ENCODE peak calls at places on chromosomes 3 and 15, in five cellular contexts. One of them, this sample, is unnamed.

GRCh38 chr3:126380011-126380768 is 14.5 kb upstream of the CFAP100 start:
- DNase-seq in activated CD8-positive, alpha-beta memory T cell treated with anti-CD3 and anti-CD28 coated beads for 24 hours: no peak
- DNase-seq in NAMALWA: no peak
- DNase-seq in substantia nigra: no peak
- DNase-seq in GOT3: no peak
- DNase-seq in this sample: no peak

GRCh38 chr3:126996905-126997304 is 14.0 kb downstream of the PLXNA1 start:
- DNase-seq in substantia nigra: no peak
- DNase-seq in activated CD8-positive, alpha-beta memory T cell treated with anti-CD3 and anti-CD28 coated beads for 24 hours: no peak
- DNase-seq in GOT3: no peak
- DNase-seq in NAMALWA: no peak
- DNase-seq in this sample: no peak

GRCh38 chr15:37099321-37100108 is 834 bp downstream of the MEIS2 start:
- DNase-seq in NAMALWA: peak
- DNase-seq in substantia nigra: no peak
- DNase-seq in GOT3: no peak
- DNase-seq in activated CD8-positive, alpha-beta memory T cell treated with anti-CD3 and anti-CD28 coated beads for 24 hours: no peak
- DNase-seq in this sample: no peak

GRCh38 chr3:99128740-99129505 is 227.4 kb upstream of the DCBLD2 start:
- DNase-seq in GOT3: no peak
- DNase-seq in activated CD8-positive, alpha-beta memory T cell treated with anti-CD3 and anti-CD28 coated beads for 24 hours: no peak
- DNase-seq in substantia nigra: no peak
- DNase-seq in NAMALWA: no peak
- DNase-seq in this sample: no peak

GRCh38 chr3:96813820-96814580 is 394 bp upstream of the EPHA6 start:
- DNase-seq in activated CD8-positive, alpha-beta memory T cell treated with anti-CD3 and anti-CD28 coated beads for 24 hours: peak
- DNase-seq in NAMALWA: no peak
- DNase-seq in substantia nigra: peak
- DNase-seq in GOT3: no peak
- DNase-seq in this sample: peak

GRCh38 chr15:44882499-44882968 is 74.0 kb upstream of the TERB2 start:
- DNase-seq in substantia nigra: no peak
- DNase-seq in GOT3: no peak
- DNase-seq in activated CD8-positive, alpha-beta memory T cell treated with anti-CD3 and anti-CD28 coated beads for 24 hours: no peak
- DNase-seq in NAMALWA: no peak
- DNase-seq in this sample: no peak

GRCh38 chr3:44883213-44883955 is 9.0 kb downstream of the TGM4 start:
- DNase-seq in activated CD8-positive, alpha-beta memory T cell treated with anti-CD3 and anti-CD28 coated beads for 24 hours: no peak
- DNase-seq in substantia nigra: no peak
- DNase-seq in GOT3: no peak
- DNase-seq in NAMALWA: no peak
- DNase-seq in this sample: no peak

GRCh38 chr3:51700403-51700802 is 6.5 kb upstream of the GRM2 start:
- DNase-seq in NAMALWA: no peak
- DNase-seq in substantia nigra: no peak
- DNase-seq in GOT3: no peak
- DNase-seq in activated CD8-positive, alpha-beta memory T cell treated with anti-CD3 and anti-CD28 coated beads for 24 hours: no peak
- DNase-seq in this sample: no peak

GRCh38 chr15:90063733-90064247 is 38.5 kb downstream of the IDH2 start:
- DNase-seq in substantia nigra: peak
- DNase-seq in GOT3: no peak
- DNase-seq in activated CD8-positive, alpha-beta memory T cell treated with anti-CD3 and anti-CD28 coated beads for 24 hours: no peak
- DNase-seq in NAMALWA: no peak
- DNase-seq in this sample: peak

GRCh38 chr15:74775132-74775562 is 6.7 kb upstream of the CSK start:
- DNase-seq in substantia nigra: no peak
- DNase-seq in GOT3: no peak
- DNase-seq in activated CD8-positive, alpha-beta memory T cell treated with anti-CD3 and anti-CD28 coated beads for 24 hours: no peak
- DNase-seq in NAMALWA: peak
- DNase-seq in this sample: no peak

GRCh38 chr3:64417816-64418215 is 192.6 kb upstream of the PRICKLE2 start:
- DNase-seq in GOT3: no peak
- DNase-seq in NAMALWA: no peak
- DNase-seq in activated CD8-positive, alpha-beta memory T cell treated with anti-CD3 and anti-CD28 coated beads for 24 hours: no peak
- DNase-seq in substantia nigra: no peak
- DNase-seq in this sample: no peak

GRCh38 chr3:188491276-188491687 is 337.3 kb downstream of the LPP start:
- DNase-seq in activated CD8-positive, alpha-beta memory T cell treated with anti-CD3 and anti-CD28 coated beads for 24 hours: no peak
- DNase-seq in NAMALWA: no peak
- DNase-seq in GOT3: no peak
- DNase-seq in substantia nigra: no peak
- DNase-seq in this sample: no peak